ENCODE peak calls at places on chromosomes 2 and 18, in seven cellular contexts. V, U, G, F, J, P and M are unnamed samples.
A peak's percentile ranks its signal among the peaks of the same experiment; 100 is the strongest.

GRCh38 chr2:191824403-191824802 is 22.5 kb downstream of the CAVIN2 start:
- DNase-seq in V (no peak), U (no peak), G (no peak), F (no peak), J (no peak), P (no peak), M (no peak)

GRCh38 chr2:19362652-19363473 is 4.4 kb upstream of the OSR1 start:
- DNase-seq in V (peak; percentile 85), U (peak; percentile 89), G (no peak), F (peak; percentile 85), J (peak; percentile 88), P (peak; percentile 90), M (peak; percentile 92)

GRCh38 chr2:222290691-222291484 is 7.9 kb downstream of the PAX3 start:
- DNase-seq in V (peak; percentile 56), U (peak; percentile 75), G (no peak), F (no peak), J (peak; percentile 74), P (peak; percentile 97), M (no peak)

GRCh38 chr18:34808389-34808788 is 98.3 kb downstream of the DTNA start:
- DNase-seq in V (no peak), U (no peak), G (no peak), F (no peak), J (no peak), P (no peak), M (no peak)

GRCh38 chr2:118750959-118751565 is 96.4 kb downstream of the EN1 start:
- DNase-seq in V (no peak), U (no peak), G (no peak), F (no peak), J (peak; percentile 46), P (no peak), M (peak; percentile 88)

GRCh38 chr2:158926478-158926948 is 41.9 kb upstream of the TANC1 start:
- DNase-seq in V (peak; percentile 22), U (peak; percentile 77), G (no peak), F (no peak), J (no peak), P (no peak), M (peak; percentile 76)

GRCh38 chr18:63443820-63444219 is 21.5 kb upstream of the VPS4B start:
- DNase-seq in V (no peak), U (no peak), G (no peak), F (no peak), J (no peak), P (no peak), M (no peak)

GRCh38 chr2:18545384-18545783 is 15.1 kb downstream of the RDH14 start:
- DNase-seq in V (no peak), U (peak; percentile 63), G (no peak), F (no peak), J (peak; percentile 29), P (no peak), M (peak; percentile 77)

GRCh38 chr2:188129677-188130076 is 162.0 kb upstream of the GULP1 start:
- DNase-seq in V (no peak), U (no peak), G (no peak), F (no peak), J (no peak), P (no peak), M (no peak)

GRCh38 chr2:101958071-101958470 is 33.7 kb upstream of the IL1R2 start:
- DNase-seq in V (no peak), U (peak; percentile 28), G (no peak), F (no peak), J (no peak), P (no peak), M (peak; percentile 51)